ENCODE peak calls at places on chromosomes 7 and 10, in eight cellular contexts. One of them, this sample, is unnamed.
A peak's percentile ranks its signal among the peaks of the same experiment; 100 is the strongest.

GRCh38 chr7:39910108-39910869 is 39.8 kb upstream of the CDK13 start:
- DNase-seq in AG10803: peak; percentile 45
- DNase-seq in upper lobe of right lung: no peak
- DNase-seq in CD8-positive, alpha-beta T cell: no peak
- DNase-seq in A549: no peak
- DNase-seq in heart right ventricle: no peak
- DNase-seq in HCT116: no peak
- DNase-seq in Peyer's patch: no peak
- DNase-seq in this sample: peak; percentile 59

GRCh38 chr7:90178592-90179279 is 24.5 kb downstream of the STEAP1 start:
- DNase-seq in AG10803: peak; percentile 92
- DNase-seq in CD8-positive, alpha-beta T cell: no peak
- DNase-seq in HCT116: peak; percentile 97
- DNase-seq in A549: peak; percentile 60
- DNase-seq in heart right ventricle: no peak
- DNase-seq in upper lobe of right lung: no peak
- DNase-seq in Peyer's patch: no peak
- DNase-seq in this sample: peak; percentile 71

GRCh38 chr10:125094111-125094705 is 66.2 kb downstream of the CTBP2 start:
- DNase-seq in AG10803: no peak
- DNase-seq in upper lobe of right lung: peak; percentile 43
- DNase-seq in CD8-positive, alpha-beta T cell: no peak
- DNase-seq in HCT116: no peak
- DNase-seq in heart right ventricle: no peak
- DNase-seq in A549: no peak
- DNase-seq in Peyer's patch: no peak
- DNase-seq in this sample: no peak

GRCh38 chr7:23544913-23545354 is 13.2 kb upstream of the TRA2A start:
- DNase-seq in A549: peak; percentile 65
- DNase-seq in HCT116: peak; percentile 69
- DNase-seq in upper lobe of right lung: no peak
- DNase-seq in Peyer's patch: no peak
- DNase-seq in AG10803: peak; percentile 22
- DNase-seq in heart right ventricle: no peak
- DNase-seq in CD8-positive, alpha-beta T cell: no peak
- DNase-seq in this sample: peak; percentile 62

GRCh38 chr7:101216860-101217387 is 457 bp downstream of the PLOD3 start:
- DNase-seq in heart right ventricle: no peak
- DNase-seq in A549: no peak
- DNase-seq in HCT116: no peak
- DNase-seq in Peyer's patch: no peak
- DNase-seq in upper lobe of right lung: no peak
- DNase-seq in AG10803: no peak
- DNase-seq in CD8-positive, alpha-beta T cell: no peak
- DNase-seq in this sample: no peak

GRCh38 chr10:12847361-12847975 is 154.0 kb downstream of the CCDC3 start:
- DNase-seq in HCT116: peak; percentile 43
- DNase-seq in AG10803: no peak
- DNase-seq in CD8-positive, alpha-beta T cell: no peak
- DNase-seq in heart right ventricle: no peak
- DNase-seq in Peyer's patch: no peak
- DNase-seq in upper lobe of right lung: no peak
- DNase-seq in A549: peak; percentile 56
- DNase-seq in this sample: no peak

GRCh38 chr10:4837551-4837950 is 11.5 kb downstream of the AKR1E2 start:
- DNase-seq in AG10803: no peak
- DNase-seq in upper lobe of right lung: no peak
- DNase-seq in HCT116: no peak
- DNase-seq in Peyer's patch: no peak
- DNase-seq in A549: no peak
- DNase-seq in heart right ventricle: no peak
- DNase-seq in CD8-positive, alpha-beta T cell: no peak
- DNase-seq in this sample: no peak

GRCh38 chr7:44984478-44984758 is 5.6 kb upstream of the MYO1G start:
- DNase-seq in CD8-positive, alpha-beta T cell: no peak
- DNase-seq in Peyer's patch: no peak
- DNase-seq in heart right ventricle: no peak
- DNase-seq in A549: no peak
- DNase-seq in upper lobe of right lung: no peak
- DNase-seq in AG10803: no peak
- DNase-seq in HCT116: no peak
- DNase-seq in this sample: no peak

GRCh38 chr7:2269468-2270460 is 27.7 kb downstream of the NUDT1 start:
- DNase-seq in A549: no peak
- DNase-seq in AG10803: peak; percentile 38
- DNase-seq in upper lobe of right lung: no peak
- DNase-seq in Peyer's patch: no peak
- DNase-seq in heart right ventricle: no peak
- DNase-seq in CD8-positive, alpha-beta T cell: no peak
- DNase-seq in HCT116: no peak
- DNase-seq in this sample: peak; percentile 83

GRCh38 chr10:50447691-50448090 is 176.1 kb downstream of the SGMS1 start:
- DNase-seq in Peyer's patch: no peak
- DNase-seq in CD8-positive, alpha-beta T cell: no peak
- DNase-seq in HCT116: no peak
- DNase-seq in upper lobe of right lung: no peak
- DNase-seq in heart right ventricle: no peak
- DNase-seq in A549: no peak
- DNase-seq in AG10803: no peak
- DNase-seq in this sample: no peak

GRCh38 chr10:35453855-35454532 is 117.7 kb downstream of the CCNY start:
- DNase-seq in A549: no peak
- DNase-seq in heart right ventricle: no peak
- DNase-seq in upper lobe of right lung: no peak
- DNase-seq in Peyer's patch: no peak
- DNase-seq in CD8-positive, alpha-beta T cell: no peak
- DNase-seq in AG10803: peak; percentile 54
- DNase-seq in HCT116: no peak
- DNase-seq in this sample: peak; percentile 76

GRCh38 chr7:71633571-71634008 is 501.6 kb downstream of the GALNT17 start:
- DNase-seq in upper lobe of right lung: no peak
- DNase-seq in A549: peak; percentile 47
- DNase-seq in Peyer's patch: no peak
- DNase-seq in HCT116: no peak
- DNase-seq in CD8-positive, alpha-beta T cell: no peak
- DNase-seq in heart right ventricle: no peak
- DNase-seq in AG10803: peak; percentile 92
- DNase-seq in this sample: peak; percentile 94

GRCh38 chr10:43648392-43649148 is at the start of gene ZNF32:
- DNase-seq in upper lobe of right lung: peak; percentile 93
- DNase-seq in HCT116: peak; percentile 55
- DNase-seq in A549: peak; percentile 86
- DNase-seq in CD8-positive, alpha-beta T cell: peak; percentile 82
- DNase-seq in heart right ventricle: peak; percentile 87
- DNase-seq in Peyer's patch: peak; percentile 89
- DNase-seq in AG10803: peak; percentile 85
- DNase-seq in this sample: peak; percentile 88

GRCh38 chr7:25025218-25025671 is 45.3 kb upstream of the OSBPL3 start:
- DNase-seq in HCT116: no peak
- DNase-seq in Peyer's patch: no peak
- DNase-seq in heart right ventricle: no peak
- DNase-seq in upper lobe of right lung: no peak
- DNase-seq in AG10803: peak; percentile 87
- DNase-seq in CD8-positive, alpha-beta T cell: no peak
- DNase-seq in A549: peak; percentile 61
- DNase-seq in this sample: peak; percentile 93

GRCh38 chr10:43118631-43119415 is 19.4 kb upstream of the CSGALNACT2 start:
- DNase-seq in upper lobe of right lung: peak; percentile 56
- DNase-seq in HCT116: no peak
- DNase-seq in CD8-positive, alpha-beta T cell: no peak
- DNase-seq in Peyer's patch: peak; percentile 31
- DNase-seq in A549: no peak
- DNase-seq in heart right ventricle: no peak
- DNase-seq in AG10803: no peak
- DNase-seq in this sample: no peak

GRCh38 chr7:75889826-75890225 is 11.0 kb downstream of the RHBDD2 start:
- DNase-seq in CD8-positive, alpha-beta T cell: no peak
- DNase-seq in heart right ventricle: no peak
- DNase-seq in HCT116: no peak
- DNase-seq in AG10803: peak; percentile 57
- DNase-seq in upper lobe of right lung: no peak
- DNase-seq in Peyer's patch: no peak
- DNase-seq in A549: no peak
- DNase-seq in this sample: peak; percentile 62

GRCh38 chr10:12902135-12902572 is 99.4 kb downstream of the CCDC3 start:
- DNase-seq in AG10803: peak; percentile 54
- DNase-seq in Peyer's patch: no peak
- DNase-seq in heart right ventricle: peak; percentile 62
- DNase-seq in upper lobe of right lung: no peak
- DNase-seq in A549: peak; percentile 61
- DNase-seq in CD8-positive, alpha-beta T cell: peak; percentile 52
- DNase-seq in HCT116: peak; percentile 33
- DNase-seq in this sample: peak; percentile 82

GRCh38 chr10:16919076-16919972 is 102.1 kb upstream of the RSU1 start:
- DNase-seq in AG10803: no peak
- DNase-seq in CD8-positive, alpha-beta T cell: no peak
- DNase-seq in HCT116: no peak
- DNase-seq in Peyer's patch: no peak
- DNase-seq in heart right ventricle: no peak
- DNase-seq in A549: no peak
- DNase-seq in upper lobe of right lung: no peak
- DNase-seq in this sample: peak; percentile 12

DNA sequence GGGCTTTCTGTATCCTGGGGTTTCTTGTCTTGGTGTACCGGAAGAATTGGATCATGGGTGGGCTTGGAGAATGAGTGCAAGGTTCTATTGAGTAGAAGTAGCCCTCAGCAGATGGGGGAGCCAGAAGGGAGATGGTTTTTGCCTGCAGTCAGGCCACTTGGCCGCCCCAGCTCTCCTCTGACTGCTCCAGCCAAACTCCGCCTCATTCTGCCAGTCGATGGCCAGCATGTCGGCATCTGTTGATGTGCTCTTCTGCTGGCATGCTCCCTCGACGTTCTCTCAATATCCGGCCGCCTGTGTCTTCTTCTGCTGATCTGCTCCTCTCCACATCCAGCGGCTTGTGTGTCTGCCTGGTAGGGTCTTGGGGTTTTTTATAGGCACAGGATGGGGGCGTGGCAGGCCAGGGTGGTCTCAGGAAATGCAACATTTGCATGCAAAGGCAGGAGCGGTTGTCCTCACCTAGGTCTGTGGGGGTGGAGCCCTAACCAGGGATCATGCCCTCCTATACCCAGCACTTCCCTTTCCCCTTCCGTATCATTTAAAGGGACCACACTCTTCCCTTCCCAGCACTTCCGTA is 40.2 kb upstream of the TNS3 start:
- DNase-seq in upper lobe of right lung: no peak
- DNase-seq in CD8-positive, alpha-beta T cell: no peak
- DNase-seq in HCT116: no peak
- DNase-seq in heart right ventricle: no peak
- DNase-seq in Peyer's patch: no peak
- DNase-seq in AG10803: peak; percentile 31
- DNase-seq in A549: no peak
- DNase-seq in this sample: no peak
- TF ChIP-seq CTCF in upper lobe of right lung: no peak
- TF ChIP-seq CTCF in CD8-positive, alpha-beta T cell: no peak
- TF ChIP-seq CTCF in HCT116: no peak
- TF ChIP-seq CTCF in heart right ventricle: no peak
- TF ChIP-seq CTCF in Peyer's patch: no peak
- TF ChIP-seq CTCF in AG10803: no peak
- TF ChIP-seq CTCF in A549: no peak
- TF ChIP-seq CTCF in this sample: no peak

DNA sequence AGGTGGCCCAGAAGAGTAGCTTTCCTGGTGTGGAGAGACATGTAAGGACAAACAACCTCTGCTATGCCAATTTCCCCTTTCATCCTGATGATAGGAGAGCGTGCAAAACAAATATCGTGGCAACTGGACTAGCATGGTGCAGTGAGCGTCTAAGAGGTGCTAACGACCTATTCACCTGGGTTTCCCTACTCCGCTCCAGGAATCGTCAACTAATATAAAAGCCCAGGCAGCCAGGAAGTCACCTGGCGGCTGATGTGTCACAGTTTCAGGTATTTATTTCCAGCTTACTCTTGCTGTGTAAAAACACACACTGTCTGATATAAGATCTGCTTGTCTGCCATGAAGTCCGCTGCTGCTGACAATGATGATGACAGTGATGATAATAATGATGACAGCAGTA is 56.5 kb upstream of the EFCAB10 start:
- DNase-seq in CD8-positive, alpha-beta T cell: no peak
- DNase-seq in HCT116: no peak
- DNase-seq in A549: no peak
- DNase-seq in heart right ventricle: no peak
- DNase-seq in AG10803: no peak
- DNase-seq in Peyer's patch: no peak
- DNase-seq in upper lobe of right lung: no peak
- DNase-seq in this sample: no peak
- H3K4me3 ChIP-seq in CD8-positive, alpha-beta T cell: no peak overlapping the region
- H3K4me3 ChIP-seq in HCT116: no peak overlapping the region
- H3K4me3 ChIP-seq in A549: no peak overlapping the region
- H3K4me3 ChIP-seq in heart right ventricle: no peak overlapping the region
- H3K4me3 ChIP-seq in AG10803: no peak overlapping the region
- H3K4me3 ChIP-seq in Peyer's patch: no peak overlapping the region
- H3K4me3 ChIP-seq in upper lobe of right lung: no peak overlapping the region
- H3K4me3 ChIP-seq in this sample: no peak overlapping the region

GRCh38 chr7:97844036-97844435 is 28.2 kb downstream of the ASNS start:
- DNase-seq in AG10803: no peak
- DNase-seq in upper lobe of right lung: no peak
- DNase-seq in CD8-positive, alpha-beta T cell: no peak
- DNase-seq in A549: peak; percentile 18
- DNase-seq in heart right ventricle: no peak
- DNase-seq in HCT116: peak; percentile 16
- DNase-seq in Peyer's patch: no peak
- DNase-seq in this sample: peak; percentile 46
- TF ChIP-seq CTCF in AG10803: no peak
- TF ChIP-seq CTCF in upper lobe of right lung: no peak
- TF ChIP-seq CTCF in CD8-positive, alpha-beta T cell: no peak
- TF ChIP-seq CTCF in A549: no peak
- TF ChIP-seq CTCF in heart right ventricle: no peak
- TF ChIP-seq CTCF in HCT116: peak; percentile 47
- TF ChIP-seq CTCF in Peyer's patch: no peak
- TF ChIP-seq CTCF in this sample: peak; percentile 45

DNA sequence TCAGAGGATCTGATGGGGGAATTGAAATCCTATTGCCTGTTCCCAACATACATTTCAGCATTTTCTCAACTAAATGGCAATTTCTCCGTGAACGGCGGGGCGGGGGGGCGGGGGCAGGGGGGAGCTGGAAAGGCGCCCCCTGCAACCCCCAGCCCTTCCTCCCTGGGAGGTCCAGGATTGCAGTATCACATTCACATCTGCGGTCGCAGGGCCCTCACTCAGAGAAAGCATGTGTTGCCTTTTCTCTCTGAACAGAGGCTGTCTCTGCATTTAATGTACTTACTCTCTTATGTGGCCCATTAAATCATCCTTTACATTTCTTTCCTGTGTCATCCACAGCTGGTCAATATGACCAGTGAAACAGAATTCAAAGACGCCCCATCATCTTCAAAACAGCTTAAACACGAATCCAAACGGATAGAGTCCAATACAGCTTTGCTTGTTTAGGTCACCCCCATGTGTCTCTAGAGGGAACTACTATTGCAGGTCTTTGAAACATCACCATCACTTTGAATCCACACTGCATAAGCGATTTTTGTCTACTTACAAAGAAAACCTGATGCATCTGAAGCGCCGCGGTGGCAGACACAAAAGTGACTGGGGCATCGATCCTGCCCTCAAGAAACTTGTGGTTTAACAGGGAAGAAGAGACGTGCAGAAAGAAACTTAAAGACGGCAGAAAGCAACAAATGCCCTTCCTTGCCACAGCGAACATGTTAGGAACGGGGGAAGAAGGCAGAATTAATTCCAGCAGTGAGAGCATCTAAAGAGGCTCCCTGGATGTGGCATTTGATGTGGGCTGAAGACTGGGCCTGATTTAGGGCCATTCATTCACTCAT is 17.0 kb upstream of the ECHDC3 start:
- DNase-seq in CD8-positive, alpha-beta T cell: no peak
- DNase-seq in heart right ventricle: peak; percentile 27
- DNase-seq in upper lobe of right lung: no peak
- DNase-seq in AG10803: peak; percentile 71
- DNase-seq in HCT116: peak; percentile 56
- DNase-seq in A549: peak; percentile 72
- DNase-seq in Peyer's patch: no peak
- DNase-seq in this sample: peak; percentile 90
- H3K4me3 ChIP-seq in CD8-positive, alpha-beta T cell: no peak overlapping the region
- H3K4me3 ChIP-seq in heart right ventricle: no peak overlapping the region
- H3K4me3 ChIP-seq in upper lobe of right lung: no peak overlapping the region
- H3K4me3 ChIP-seq in AG10803: no peak overlapping the region
- H3K4me3 ChIP-seq in HCT116: no peak overlapping the region
- H3K4me3 ChIP-seq in A549: no peak overlapping the region
- H3K4me3 ChIP-seq in Peyer's patch: no peak overlapping the region
- H3K4me3 ChIP-seq in this sample: no peak overlapping the region

This sample was measured in choroid plexus epithelial cell.